ENCODE peak calls at places on chromosome 16, in nine cellular contexts. One of them, this sample, is unnamed.

GRCh38 chr16:27894441-27894840 is 169.1 kb downstream of the GSG1L start:
- DNase-seq in iPS-NIHi11: no peak
- DNase-seq in left ventricle myocardium superior: no peak
- DNase-seq in dermis microvascular lymphatic vessel endothelial cell: no peak
- DNase-seq in mucosa of gallbladder: no peak
- DNase-seq in fibroblast of pulmonary artery: no peak
- DNase-seq in HCT116: no peak
- DNase-seq in stimulated activated CD8-positive, alpha-beta memory T cell treated with anti-CD3 and anti-CD28 coated beads, Interleukin-4, amount 100 ng/mL, for 1 hour: no peak
- DNase-seq in NCI-H1417: no peak
- DNase-seq in this sample: no peak

GRCh38 chr16:56851671-56852400 is 13.2 kb upstream of the SLC12A3 start:
- DNase-seq in stimulated activated CD8-positive, alpha-beta memory T cell treated with anti-CD3 and anti-CD28 coated beads, Interleukin-4, amount 100 ng/mL, for 1 hour: no peak
- DNase-seq in HCT116: no peak
- DNase-seq in left ventricle myocardium superior: no peak
- DNase-seq in NCI-H1417: no peak
- DNase-seq in fibroblast of pulmonary artery: peak
- DNase-seq in dermis microvascular lymphatic vessel endothelial cell: no peak
- DNase-seq in iPS-NIHi11: peak
- DNase-seq in mucosa of gallbladder: no peak
- DNase-seq in this sample: peak

GRCh38 chr16:47037396-47037745 is 63.9 kb upstream of the DNAJA2 start:
- DNase-seq in HCT116: no peak
- DNase-seq in NCI-H1417: no peak
- DNase-seq in mucosa of gallbladder: no peak
- DNase-seq in stimulated activated CD8-positive, alpha-beta memory T cell treated with anti-CD3 and anti-CD28 coated beads, Interleukin-4, amount 100 ng/mL, for 1 hour: no peak
- DNase-seq in dermis microvascular lymphatic vessel endothelial cell: no peak
- DNase-seq in left ventricle myocardium superior: no peak
- DNase-seq in fibroblast of pulmonary artery: peak
- DNase-seq in iPS-NIHi11: peak
- DNase-seq in this sample: no peak

GRCh38 chr16:53220585-53220984 is 165.8 kb downstream of the CHD9 start:
- DNase-seq in fibroblast of pulmonary artery: peak
- DNase-seq in stimulated activated CD8-positive, alpha-beta memory T cell treated with anti-CD3 and anti-CD28 coated beads, Interleukin-4, amount 100 ng/mL, for 1 hour: no peak
- DNase-seq in dermis microvascular lymphatic vessel endothelial cell: no peak
- DNase-seq in mucosa of gallbladder: no peak
- DNase-seq in left ventricle myocardium superior: no peak
- DNase-seq in HCT116: no peak
- DNase-seq in NCI-H1417: no peak
- DNase-seq in iPS-NIHi11: peak
- DNase-seq in this sample: peak

GRCh38 chr16:67415872-67416793 is at the start of gene ZDHHC1:
- DNase-seq in stimulated activated CD8-positive, alpha-beta memory T cell treated with anti-CD3 and anti-CD28 coated beads, Interleukin-4, amount 100 ng/mL, for 1 hour: no peak
- DNase-seq in mucosa of gallbladder: peak
- DNase-seq in dermis microvascular lymphatic vessel endothelial cell: no peak
- DNase-seq in iPS-NIHi11: peak
- DNase-seq in left ventricle myocardium superior: peak
- DNase-seq in fibroblast of pulmonary artery: peak
- DNase-seq in NCI-H1417: peak
- DNase-seq in HCT116: no peak
- DNase-seq in this sample: no peak

GRCh38 chr16:89822188-89823086 is 5.8 kb upstream of the SPIRE2 start:
- DNase-seq in stimulated activated CD8-positive, alpha-beta memory T cell treated with anti-CD3 and anti-CD28 coated beads, Interleukin-4, amount 100 ng/mL, for 1 hour: no peak
- DNase-seq in left ventricle myocardium superior: no peak
- DNase-seq in dermis microvascular lymphatic vessel endothelial cell: no peak
- DNase-seq in HCT116: no peak
- DNase-seq in fibroblast of pulmonary artery: no peak
- DNase-seq in iPS-NIHi11: no peak
- DNase-seq in NCI-H1417: peak
- DNase-seq in mucosa of gallbladder: no peak
- DNase-seq in this sample: no peak

GRCh38 chr16:2799852-2800226 is 1.6 kb downstream of the PRSS41 start:
- DNase-seq in HCT116: no peak
- DNase-seq in left ventricle myocardium superior: no peak
- DNase-seq in mucosa of gallbladder: no peak
- DNase-seq in NCI-H1417: peak
- DNase-seq in stimulated activated CD8-positive, alpha-beta memory T cell treated with anti-CD3 and anti-CD28 coated beads, Interleukin-4, amount 100 ng/mL, for 1 hour: no peak
- DNase-seq in dermis microvascular lymphatic vessel endothelial cell: no peak
- DNase-seq in iPS-NIHi11: no peak
- DNase-seq in fibroblast of pulmonary artery: no peak
- DNase-seq in this sample: no peak

GRCh38 chr16:19162085-19162484 is 6.0 kb upstream of the SYT17 start:
- DNase-seq in left ventricle myocardium superior: no peak
- DNase-seq in stimulated activated CD8-positive, alpha-beta memory T cell treated with anti-CD3 and anti-CD28 coated beads, Interleukin-4, amount 100 ng/mL, for 1 hour: no peak
- DNase-seq in NCI-H1417: no peak
- DNase-seq in iPS-NIHi11: no peak
- DNase-seq in dermis microvascular lymphatic vessel endothelial cell: no peak
- DNase-seq in fibroblast of pulmonary artery: no peak
- DNase-seq in mucosa of gallbladder: no peak
- DNase-seq in HCT116: no peak
- DNase-seq in this sample: no peak

GRCh38 chr16:74468807-74469511 is 47.7 kb upstream of the CLEC18B start:
- DNase-seq in HCT116: no peak
- DNase-seq in fibroblast of pulmonary artery: no peak
- DNase-seq in iPS-NIHi11: no peak
- DNase-seq in mucosa of gallbladder: no peak
- DNase-seq in NCI-H1417: no peak
- DNase-seq in left ventricle myocardium superior: no peak
- DNase-seq in stimulated activated CD8-positive, alpha-beta memory T cell treated with anti-CD3 and anti-CD28 coated beads, Interleukin-4, amount 100 ng/mL, for 1 hour: no peak
- DNase-seq in dermis microvascular lymphatic vessel endothelial cell: no peak
- DNase-seq in this sample: no peak

GRCh38 chr16:87057291-87057881 is 259.8 kb downstream of the C16orf95 start:
- DNase-seq in dermis microvascular lymphatic vessel endothelial cell: no peak
- DNase-seq in NCI-H1417: peak
- DNase-seq in iPS-NIHi11: peak
- DNase-seq in left ventricle myocardium superior: no peak
- DNase-seq in fibroblast of pulmonary artery: no peak
- DNase-seq in stimulated activated CD8-positive, alpha-beta memory T cell treated with anti-CD3 and anti-CD28 coated beads, Interleukin-4, amount 100 ng/mL, for 1 hour: no peak
- DNase-seq in HCT116: peak
- DNase-seq in mucosa of gallbladder: no peak
- DNase-seq in this sample: no peak

GRCh38 chr16:31187808-31188189 is 7.9 kb downstream of the FUS start:
- DNase-seq in dermis microvascular lymphatic vessel endothelial cell: no peak
- DNase-seq in stimulated activated CD8-positive, alpha-beta memory T cell treated with anti-CD3 and anti-CD28 coated beads, Interleukin-4, amount 100 ng/mL, for 1 hour: no peak
- DNase-seq in iPS-NIHi11: no peak
- DNase-seq in HCT116: no peak
- DNase-seq in left ventricle myocardium superior: no peak
- DNase-seq in fibroblast of pulmonary artery: no peak
- DNase-seq in NCI-H1417: no peak
- DNase-seq in mucosa of gallbladder: no peak
- DNase-seq in this sample: no peak

GRCh38 chr16:74567901-74568300 is 39.0 kb downstream of the GLG1 start:
- DNase-seq in HCT116: no peak
- DNase-seq in stimulated activated CD8-positive, alpha-beta memory T cell treated with anti-CD3 and anti-CD28 coated beads, Interleukin-4, amount 100 ng/mL, for 1 hour: no peak
- DNase-seq in NCI-H1417: no peak
- DNase-seq in fibroblast of pulmonary artery: no peak
- DNase-seq in dermis microvascular lymphatic vessel endothelial cell: no peak
- DNase-seq in left ventricle myocardium superior: no peak
- DNase-seq in iPS-NIHi11: no peak
- DNase-seq in mucosa of gallbladder: no peak
- DNase-seq in this sample: no peak

GRCh38 chr16:30615358-30616076 is 5.3 kb upstream of the ZNF689 start:
- DNase-seq in mucosa of gallbladder: no peak
- DNase-seq in fibroblast of pulmonary artery: peak
- DNase-seq in dermis microvascular lymphatic vessel endothelial cell: no peak
- DNase-seq in stimulated activated CD8-positive, alpha-beta memory T cell treated with anti-CD3 and anti-CD28 coated beads, Interleukin-4, amount 100 ng/mL, for 1 hour: peak
- DNase-seq in NCI-H1417: peak
- DNase-seq in left ventricle myocardium superior: peak
- DNase-seq in iPS-NIHi11: peak
- DNase-seq in HCT116: peak
- DNase-seq in this sample: peak

GRCh38 chr16:3186946-3187690 is 886 bp upstream of the OR1F1 start:
- DNase-seq in dermis microvascular lymphatic vessel endothelial cell: no peak
- DNase-seq in stimulated activated CD8-positive, alpha-beta memory T cell treated with anti-CD3 and anti-CD28 coated beads, Interleukin-4, amount 100 ng/mL, for 1 hour: no peak
- DNase-seq in iPS-NIHi11: no peak
- DNase-seq in HCT116: no peak
- DNase-seq in left ventricle myocardium superior: no peak
- DNase-seq in fibroblast of pulmonary artery: no peak
- DNase-seq in mucosa of gallbladder: no peak
- DNase-seq in NCI-H1417: no peak
- DNase-seq in this sample: no peak

GRCh38 chr16:52567193-52567592 is 20.2 kb upstream of the TOX3 start:
- DNase-seq in HCT116: no peak
- DNase-seq in stimulated activated CD8-positive, alpha-beta memory T cell treated with anti-CD3 and anti-CD28 coated beads, Interleukin-4, amount 100 ng/mL, for 1 hour: no peak
- DNase-seq in iPS-NIHi11: no peak
- DNase-seq in NCI-H1417: no peak
- DNase-seq in dermis microvascular lymphatic vessel endothelial cell: no peak
- DNase-seq in fibroblast of pulmonary artery: no peak
- DNase-seq in left ventricle myocardium superior: no peak
- DNase-seq in mucosa of gallbladder: no peak
- DNase-seq in this sample: no peak

GRCh38 chr16:2004795-2005517 is 4.7 kb downstream of the ZNF598 start:
- DNase-seq in stimulated activated CD8-positive, alpha-beta memory T cell treated with anti-CD3 and anti-CD28 coated beads, Interleukin-4, amount 100 ng/mL, for 1 hour: no peak
- DNase-seq in HCT116: no peak
- DNase-seq in mucosa of gallbladder: no peak
- DNase-seq in NCI-H1417: peak
- DNase-seq in iPS-NIHi11: no peak
- DNase-seq in dermis microvascular lymphatic vessel endothelial cell: no peak
- DNase-seq in left ventricle myocardium superior: peak
- DNase-seq in fibroblast of pulmonary artery: no peak
- DNase-seq in this sample: no peak

GRCh38 chr16:53456625-53457024 is 22.4 kb downstream of the RBL2 start:
- DNase-seq in left ventricle myocardium superior: no peak
- DNase-seq in mucosa of gallbladder: no peak
- DNase-seq in NCI-H1417: no peak
- DNase-seq in dermis microvascular lymphatic vessel endothelial cell: no peak
- DNase-seq in HCT116: no peak
- DNase-seq in iPS-NIHi11: no peak
- DNase-seq in stimulated activated CD8-positive, alpha-beta memory T cell treated with anti-CD3 and anti-CD28 coated beads, Interleukin-4, amount 100 ng/mL, for 1 hour: peak
- DNase-seq in fibroblast of pulmonary artery: no peak
- DNase-seq in this sample: peak

GRCh38 chr16:88967800-88968588 is 9.0 kb downstream of the CBFA2T3 start:
- DNase-seq in iPS-NIHi11: no peak
- DNase-seq in fibroblast of pulmonary artery: no peak
- DNase-seq in NCI-H1417: peak
- DNase-seq in stimulated activated CD8-positive, alpha-beta memory T cell treated with anti-CD3 and anti-CD28 coated beads, Interleukin-4, amount 100 ng/mL, for 1 hour: no peak
- DNase-seq in left ventricle myocardium superior: no peak
- DNase-seq in HCT116: no peak
- DNase-seq in mucosa of gallbladder: no peak
- DNase-seq in dermis microvascular lymphatic vessel endothelial cell: no peak
- DNase-seq in this sample: no peak

GRCh38 chr16:87618216-87618615 is 15.9 kb downstream of the JPH3 start:
- DNase-seq in fibroblast of pulmonary artery: no peak
- DNase-seq in mucosa of gallbladder: no peak
- DNase-seq in dermis microvascular lymphatic vessel endothelial cell: no peak
- DNase-seq in iPS-NIHi11: no peak
- DNase-seq in stimulated activated CD8-positive, alpha-beta memory T cell treated with anti-CD3 and anti-CD28 coated beads, Interleukin-4, amount 100 ng/mL, for 1 hour: no peak
- DNase-seq in NCI-H1417: no peak
- DNase-seq in left ventricle myocardium superior: no peak
- DNase-seq in HCT116: no peak
- DNase-seq in this sample: no peak

GRCh38 chr16:79143026-79143425 is 457.5 kb downstream of the MAF start:
- DNase-seq in NCI-H1417: no peak
- DNase-seq in iPS-NIHi11: no peak
- DNase-seq in mucosa of gallbladder: no peak
- DNase-seq in stimulated activated CD8-positive, alpha-beta memory T cell treated with anti-CD3 and anti-CD28 coated beads, Interleukin-4, amount 100 ng/mL, for 1 hour: no peak
- DNase-seq in fibroblast of pulmonary artery: no peak
- DNase-seq in left ventricle myocardium superior: no peak
- DNase-seq in HCT116: no peak
- DNase-seq in dermis microvascular lymphatic vessel endothelial cell: no peak
- DNase-seq in this sample: no peak

GRCh38 chr16:4200000-4200780 is 41.7 kb downstream of the SRL start:
- DNase-seq in NCI-H1417: peak
- DNase-seq in fibroblast of pulmonary artery: peak
- DNase-seq in HCT116: peak
- DNase-seq in dermis microvascular lymphatic vessel endothelial cell: peak
- DNase-seq in stimulated activated CD8-positive, alpha-beta memory T cell treated with anti-CD3 and anti-CD28 coated beads, Interleukin-4, amount 100 ng/mL, for 1 hour: no peak
- DNase-seq in mucosa of gallbladder: peak
- DNase-seq in left ventricle myocardium superior: peak
- DNase-seq in iPS-NIHi11: peak
- DNase-seq in this sample: peak

GRCh38 chr16:49395021-49395420 is 21.4 kb downstream of the C16orf78 start:
- DNase-seq in HCT116: no peak
- DNase-seq in left ventricle myocardium superior: no peak
- DNase-seq in stimulated activated CD8-positive, alpha-beta memory T cell treated with anti-CD3 and anti-CD28 coated beads, Interleukin-4, amount 100 ng/mL, for 1 hour: no peak
- DNase-seq in iPS-NIHi11: no peak
- DNase-seq in fibroblast of pulmonary artery: no peak
- DNase-seq in NCI-H1417: no peak
- DNase-seq in mucosa of gallbladder: no peak
- DNase-seq in dermis microvascular lymphatic vessel endothelial cell: no peak
- DNase-seq in this sample: no peak

GRCh38 chr16:30876867-30877266 is 17.0 kb downstream of the BCL7C start:
- DNase-seq in left ventricle myocardium superior: no peak
- DNase-seq in HCT116: no peak
- DNase-seq in dermis microvascular lymphatic vessel endothelial cell: no peak
- DNase-seq in NCI-H1417: peak
- DNase-seq in mucosa of gallbladder: no peak
- DNase-seq in stimulated activated CD8-positive, alpha-beta memory T cell treated with anti-CD3 and anti-CD28 coated beads, Interleukin-4, amount 100 ng/mL, for 1 hour: no peak
- DNase-seq in fibroblast of pulmonary artery: no peak
- DNase-seq in iPS-NIHi11: peak
- DNase-seq in this sample: no peak

GRCh38 chr16:30458561-30459394 is 13.1 kb upstream of the SEPHS2 start:
- DNase-seq in stimulated activated CD8-positive, alpha-beta memory T cell treated with anti-CD3 and anti-CD28 coated beads, Interleukin-4, amount 100 ng/mL, for 1 hour: peak
- DNase-seq in HCT116: no peak
- DNase-seq in dermis microvascular lymphatic vessel endothelial cell: no peak
- DNase-seq in mucosa of gallbladder: peak
- DNase-seq in fibroblast of pulmonary artery: no peak
- DNase-seq in left ventricle myocardium superior: peak
- DNase-seq in iPS-NIHi11: no peak
- DNase-seq in NCI-H1417: no peak
- DNase-seq in this sample: peak